ENCODE peak calls at places on chromosomes 12 and 14, in five cellular contexts. L is cardiac fibroblast, N is iris pigment epithelial cell, M is AG08395, T is T-helper 9 cell. C is an unnamed sample.

GRCh38 chr12:54561164-54561563 is 11.8 kb downstream of the PDE1B start:
- DNase-seq in T (no peak), L (peak; percentile 8), N (no peak), M (no peak), C (no peak)

GRCh38 chr12:114025935-114026334 is 59.8 kb upstream of the RBM19 start:
- DNase-seq in L (no peak), T (no peak), M (no peak), N (no peak), C (no peak)

GRCh38 chr12:76025601-76026575 is 5.7 kb downstream of the PHLDA1 start:
- DNase-seq in N (no peak), L (peak; percentile 74), T (no peak), M (no peak), C (peak; percentile 47)

GRCh38 chr14:104111301-104112112 is 26.0 kb downstream of the ASPG start:
- DNase-seq in N (no peak), T (no peak), M (no peak), L (no peak), C (no peak)

GRCh38 chr12:452667-453210 is 7.0 kb upstream of the B4GALNT3 start:
- DNase-seq in N (no peak), T (peak; percentile 59), M (no peak), L (no peak), C (no peak)

GRCh38 chr12:60394680-60395079 is 798.9 kb downstream of the SLC16A7 start:
- DNase-seq in N (peak; percentile 88), M (peak; percentile 3), L (peak; percentile 9), T (no peak), C (peak; percentile 61)

GRCh38 chr14:41167040-41167439 is 439.6 kb upstream of the LRFN5 start:
- DNase-seq in M (no peak), L (no peak), T (no peak), N (no peak), C (no peak)

GRCh38 chr14:68893566-68893965 is 85.5 kb downstream of the ACTN1 start:
- DNase-seq in T (no peak), N (no peak), L (no peak), M (no peak), C (no peak)

GRCh38 chr14:104138098-104138890 is at the start of gene KIF26A:
- DNase-seq in T (no peak), L (no peak), M (no peak), N (peak; percentile 18), C (peak; percentile 24)

GRCh38 chr14:22475381-22475780 is 113.6 kb downstream of the DAD1 start:
- DNase-seq in N (no peak), M (no peak), L (no peak), T (no peak), C (no peak)

GRCh38 chr14:102930138-102930752 is 7.8 kb downstream of the AMN start:
- DNase-seq in T (no peak), M (no peak), L (no peak), N (no peak), C (no peak)

GRCh38 chr12:64007853-64008252 is 163.4 kb downstream of the SRGAP1 start:
- DNase-seq in M (no peak), T (no peak), L (no peak), N (peak; percentile 33), C (no peak)

GRCh38 chr12:93122089-93122488 is 193.0 kb upstream of the EEA1 start:
- DNase-seq in T (no peak), N (peak; percentile 96), L (peak; percentile 51), M (peak; percentile 47), C (peak; percentile 59)

GRCh38 chr12:32588604-32589003 is 90.5 kb upstream of the DNM1L start:
- DNase-seq in T (no peak), N (no peak), M (no peak), L (no peak), C (no peak)

GRCh38 chr14:73719791-73720190 is 5.6 kb upstream of the PNMA1 start:
- DNase-seq in L (no peak), N (no peak), T (no peak), M (no peak), C (no peak)

GRCh38 chr14:24876996-24877395 is 173.0 kb downstream of the STXBP6 start:
- DNase-seq in T (no peak), M (no peak), N (no peak), L (no peak), C (no peak)

GRCh38 chr14:98957211-98958047 is 314.6 kb downstream of the BCL11B start:
- DNase-seq in M (peak; percentile 91), N (peak; percentile 58), T (no peak), L (peak; percentile 85), C (peak; percentile 16)

GRCh38 chr14:61573748-61574513 is 121.4 kb upstream of the HIF1A start:
- DNase-seq in M (peak; percentile 50), T (no peak), N (peak; percentile 80), L (peak; percentile 65), C (peak; percentile 76)

GRCh38 chr14:96746101-96746500 is 51.1 kb upstream of the VRK1 start:
- DNase-seq in M (no peak), N (no peak), T (no peak), L (no peak), C (no peak)

GRCh38 chr12:123231931-123232330 is 1.0 kb downstream of the MPHOSPH9 start:
- DNase-seq in L (no peak), M (no peak), N (no peak), T (no peak), C (no peak)

GRCh38 chr12:102939059-102939458 is 18.4 kb upstream of the ASCL1 start:
- DNase-seq in L (no peak), N (no peak), M (no peak), T (no peak), C (no peak)

GRCh38 chr12:69298947-69299346 is 49.2 kb upstream of the LYZ start:
- DNase-seq in M (no peak), N (no peak), T (no peak), L (no peak), C (no peak)

GRCh38 chr14:69132513-69133181 is 20.3 kb downstream of the DCAF5 start:
- DNase-seq in M (no peak), T (no peak), N (peak; percentile 76), L (no peak), C (peak; percentile 37)

GRCh38 chr12:14618990-14619389 is 51.3 kb upstream of the PLBD1 start:
- DNase-seq in N (peak; percentile 28), T (no peak), M (peak; percentile 40), L (peak; percentile 46), C (peak; percentile 43)

GRCh38 chr14:21825147-21825743 is 151.6 kb upstream of the OR4E1 start:
- DNase-seq in N (peak; percentile 26), M (no peak), L (peak; percentile 2), T (peak; percentile 13), C (peak; percentile 1)

GRCh38 chr12:11553871-11554533 is 95.5 kb upstream of the ETV6 start:
- DNase-seq in T (peak; percentile 19), N (peak; percentile 56), L (peak; percentile 73), M (peak; percentile 82), C (peak; percentile 65)

GRCh38 chr14:103121846-103122577 is 1.2 kb upstream of the TNFAIP2 start:
- DNase-seq in M (peak; percentile 55), T (no peak), L (peak; percentile 97), N (no peak), C (peak; percentile 68)

GRCh38 chr14:100618763-100619320 is 31.6 kb upstream of the BEGAIN start:
- DNase-seq in M (no peak), T (no peak), L (no peak), N (no peak), C (no peak)

GRCh38 chr12:19546611-19547162 is 107.4 kb downstream of the AEBP2 start:
- DNase-seq in M (no peak), L (peak; percentile 87), N (peak; percentile 58), T (no peak), C (peak; percentile 68)

GRCh38 chr12:67649165-67650126 is 901 bp downstream of the DYRK2 start:
- DNase-seq in M (no peak), T (peak; percentile 35), L (peak; percentile 29), N (peak; percentile 18), C (peak; percentile 11)

GRCh38 chr12:49567302-49567610 is 686 bp downstream of the MCRS1 start:
- DNase-seq in N (no peak), L (no peak), T (no peak), M (no peak), C (no peak)

GRCh38 chr14:60349663-60350365 is 100.8 kb downstream of the PPM1A start:
- DNase-seq in T (no peak), N (peak; percentile 58), L (peak; percentile 67), M (peak; percentile 68), C (peak; percentile 58)

GRCh38 chr14:68377459-68377858 is 415.4 kb downstream of the ZFP36L1 start:
- DNase-seq in L (peak; percentile 68), M (peak; percentile 30), N (no peak), T (no peak), C (peak; percentile 63)

GRCh38 chr12:13099066-13099909 is 4.2 kb downstream of the GSG1 start:
- DNase-seq in M (no peak), N (no peak), L (peak; percentile 35), T (no peak), C (peak; percentile 26)

GRCh38 chr14:89589400-89590128 is 172.5 kb upstream of the FOXN3 start:
- DNase-seq in M (no peak), N (no peak), T (no peak), L (no peak), C (no peak)

GRCh38 chr12:39205969-39206368 is 237.0 kb downstream of the KIF21A start:
- DNase-seq in T (no peak), L (no peak), M (no peak), N (no peak), C (peak; percentile 7)

GRCh38 chr14:74948228-74949175 is 6.9 kb downstream of the PGF start:
- DNase-seq in T (no peak), N (no peak), M (no peak), L (no peak), C (no peak)